ENCODE peak calls at places on chromosomes 7 and 10, in nine cellular contexts. Q is ELR; X is MV-4-11; O is HFFc6; S is LHCN-M2; Z is spleen; H is GM12865; M is cerebellar cortex; A is naive thymus-derived CD8-positive, alpha-beta T cell. V is an unnamed sample.
A peak's percentile ranks its signal among the peaks of the same experiment; 100 is the strongest.

GRCh38 chr7:130695840-130696239 is 9.5 kb upstream of the TSGA13 start:
- DNase-seq in Q (peak; percentile 66), X (peak; percentile 21), O (peak; percentile 58), S (peak; percentile 67), Z (no peak), H (peak; percentile 36), M (peak; percentile 22), A (no peak), V (no peak)

GRCh38 chr10:3955493-3955892 is 170.5 kb upstream of the KLF6 start:
- DNase-seq in Q (no peak), X (no peak), O (no peak), S (no peak), Z (no peak), H (no peak), M (no peak), A (no peak), V (no peak)

GRCh38 chr10:45439365-45439764 is 65.3 kb downstream of the ALOX5 start:
- DNase-seq in Q (no peak), X (no peak), O (no peak), S (no peak), Z (no peak), H (no peak), M (no peak), A (no peak), V (no peak)

GRCh38 chr10:119575506-119575905 is 21.3 kb downstream of the TIAL1 start:
- DNase-seq in Q (peak; percentile 36), X (no peak), O (no peak), S (peak; percentile 33), Z (no peak), H (no peak), M (no peak), A (peak; percentile 71), V (no peak)

GRCh38 chr7:93442478-93443224 is 131.9 kb downstream of the CALCR start:
- DNase-seq in Q (peak; percentile 53), X (no peak), O (peak; percentile 37), S (peak; percentile 51), Z (no peak), H (peak; percentile 48), M (peak; percentile 15), A (peak; percentile 20), V (no peak)

GRCh38 chr7:50362712-50363282 is 58.3 kb downstream of the IKZF1 start:
- DNase-seq in Q (no peak), X (no peak), O (no peak), S (no peak), Z (peak; percentile 88), H (no peak), M (no peak), A (peak; percentile 59), V (no peak)

GRCh38 chr7:47757946-47758371 is 176.0 kb upstream of the TNS3 start:
- DNase-seq in Q (peak; percentile 62), X (no peak), O (peak; percentile 84), S (peak; percentile 97), Z (no peak), H (no peak), M (no peak), A (no peak), V (no peak)

GRCh38 chr10:93288679-93289634 is 193.2 kb downstream of the MYOF start:
- DNase-seq in Q (peak; percentile 90), X (peak; percentile 46), O (peak; percentile 93), S (peak; percentile 90), Z (no peak), H (peak; percentile 61), M (peak; percentile 66), A (peak; percentile 50), V (no peak)

GRCh38 chr10:85003083-85003482 is 674.7 kb downstream of the CCSER2 start:
- DNase-seq in Q (no peak), X (no peak), O (no peak), S (no peak), Z (no peak), H (no peak), M (no peak), A (no peak), V (no peak)

GRCh38 chr7:96045919-96046318 is 273.6 kb downstream of the DYNC1I1 start:
- DNase-seq in Q (no peak), X (no peak), O (no peak), S (no peak), Z (no peak), H (no peak), M (no peak), A (no peak), V (no peak)

GRCh38 chr10:132654121-132654571 is 116.6 kb downstream of the INPP5A start:
- DNase-seq in Q (no peak), X (no peak), O (no peak), S (no peak), Z (peak; percentile 72), H (no peak), M (no peak), A (no peak), V (no peak)

GRCh38 chr7:155506854-155507337 is 39.5 kb downstream of the CNPY1 start:
- DNase-seq in Q (peak; percentile 3), X (no peak), O (no peak), S (no peak), Z (peak; percentile 34), H (no peak), M (peak; percentile 87), A (no peak), V (no peak)

GRCh38 chr10:49187044-49187484 is 1.1 kb downstream of the TMEM273 start:
- DNase-seq in Q (no peak), X (no peak), O (no peak), S (no peak), Z (peak; percentile 76), H (no peak), M (no peak), A (no peak), V (peak; percentile 77)

GRCh38 chr7:101108330-101108857 is 18.5 kb upstream of the SERPINE1 start:
- DNase-seq in Q (no peak), X (peak; percentile 86), O (no peak), S (peak; percentile 96), Z (no peak), H (peak; percentile 81), M (no peak), A (no peak), V (peak; percentile 81)

GRCh38 chr10:28130267-28130666 is 131.4 kb upstream of the ODAD2 start:
- DNase-seq in Q (peak; percentile 86), X (no peak), O (peak; percentile 75), S (peak; percentile 68), Z (no peak), H (no peak), M (no peak), A (no peak), V (no peak)